ENCODE peak calls at places on chromosomes 2 and 18, in seven cellular contexts. D is breast epithelium; F is activated CD8-positive, alpha-beta memory T cell treated with anti-CD3 and anti-CD28 coated beads, Interleukin-2, amount 50 U/mL, for 48 hours; O is NCI-H2171; Y is NCI-H1092; X is stimulated activated CD4-positive, alpha-beta T cell treated with anti-CD3 and anti-CD28 coated beads, Interleukin-2, amount 100 ng/mL, for 24 hours; T is body of pancreas. V is an unnamed sample.

GRCh38 chr2:163604941-163605555 is 130.8 kb downstream of the FIGN start:
- DNase-seq in X (no peak), D (no peak), Y (no peak), O (no peak), T (no peak), F (no peak), V (no peak)

GRCh38 chr2:220528180-220528579 is 900.8 kb downstream of the SLC4A3 start:
- DNase-seq in O (no peak), D (no peak), Y (no peak), F (no peak), X (no peak), T (no peak), V (no peak)

GRCh38 chr2:232901711-232902578 is 31.9 kb downstream of the SNORC start:
- DNase-seq in T (no peak), D (no peak), X (peak; percentile 33), F (peak; percentile 73), Y (no peak), O (no peak), V (no peak)

GRCh38 chr18:22113144-22113813 is 56.1 kb upstream of the GATA6 start:
- DNase-seq in X (no peak), O (no peak), D (no peak), T (peak; percentile 34), Y (no peak), F (no peak), V (no peak)

GRCh38 chr2:174014699-174015070 is 49.5 kb upstream of the SP3 start:
- DNase-seq in X (no peak), Y (peak; percentile 19), O (peak; percentile 12), D (no peak), T (no peak), F (no peak), V (no peak)

GRCh38 chr2:173264603-173265366 is 89.9 kb upstream of the CDCA7 start:
- DNase-seq in Y (no peak), T (no peak), O (no peak), D (no peak), X (no peak), F (no peak), V (no peak)

GRCh38 chr2:232997749-232998665 is 15.0 kb downstream of the NGEF start:
- DNase-seq in Y (no peak), D (peak; percentile 31), O (no peak), X (no peak), T (no peak), F (no peak), V (no peak)

GRCh38 chr2:43041661-43042360 is 184.6 kb downstream of the ZFP36L2 start:
- DNase-seq in Y (no peak), X (no peak), T (no peak), D (no peak), O (no peak), F (no peak), V (no peak)

GRCh38 chr2:201235865-201236811 is 24.2 kb upstream of the CASP8 start:
- DNase-seq in O (peak; percentile 58), F (no peak), D (no peak), Y (no peak), T (peak; percentile 37), X (peak; percentile 44), V (no peak)

GRCh38 chr18:3207565-3207964 is 12.2 kb downstream of the MYOM1 start:
- DNase-seq in Y (no peak), F (no peak), D (no peak), X (no peak), T (no peak), O (no peak), V (no peak)

GRCh38 chr2:127217470-127218325 is 2.4 kb downstream of the CYP27C1 start:
- DNase-seq in T (no peak), O (no peak), F (no peak), X (no peak), D (no peak), Y (no peak), V (no peak)

GRCh38 chr2:179262077-179262660 is 2.5 kb downstream of the SESTD1 start:
- DNase-seq in X (no peak), Y (no peak), D (no peak), O (no peak), T (no peak), F (no peak), V (no peak)

GRCh38 chr18:79257480-79257879 is 138.2 kb upstream of the NFATC1 start:
- DNase-seq in D (no peak), X (no peak), F (no peak), O (no peak), Y (no peak), T (no peak), V (no peak)

GRCh38 chr2:162524192-162524591 is 180.3 kb downstream of the GCA start:
- DNase-seq in O (no peak), T (peak; percentile 33), Y (no peak), F (no peak), X (no peak), D (no peak), V (no peak)

GRCh38 chr2:216539791-216540241 is 41.2 kb downstream of the RPL37A start:
- DNase-seq in F (no peak), D (peak; percentile 86), Y (peak; percentile 54), O (peak; percentile 44), X (no peak), T (peak; percentile 86), V (no peak)

GRCh38 chr2:238053195-238053776 is 7.5 kb upstream of the SCLY start:
- DNase-seq in D (no peak), Y (no peak), O (no peak), F (no peak), T (no peak), X (no peak), V (no peak)

GRCh38 chr2:10297950-10298349 is 4.8 kb upstream of the HPCAL1 start:
- DNase-seq in D (no peak), O (no peak), F (peak; percentile 67), T (no peak), X (peak; percentile 67), Y (no peak), V (no peak)

GRCh38 chr18:63883617-63884016 is 3.9 kb upstream of the SERPINB2 start:
- DNase-seq in F (no peak), X (no peak), T (no peak), Y (no peak), D (no peak), O (no peak), V (no peak)